ENCODE peak calls at places on chromosome 18, in four cellular contexts. Y is tibial artery, S is neural progenitor cell, G is H1. H is an unnamed sample. For H3K9me3 and H3K36me3, the result is how much of the 10 kb centered on the place peaks cover.

GRCh38 chr18:6543330-6543908 is 128.7 kb upstream of the L3MBTL4 start:
- DNase-seq in Y (no peak), S (peak), G (no peak), H (no peak)

GRCh38 chr18:59744271-59744721 is 47.1 kb upstream of the CCBE1 start:
- DNase-seq in Y (no peak), S (no peak), G (no peak), H (no peak)

GRCh38 chr18:79056827-79057367 is 12.3 kb upstream of the ATP9B start:
- DNase-seq in Y (no peak), S (no peak), G (no peak), H (no peak)

GRCh38 chr18:54149078-54149697 is 75.3 kb downstream of the MBD2 start:
- DNase-seq in Y (peak), S (no peak), G (no peak), H (peak)

GRCh38 chr18:67875936-67876335 is 359.4 kb upstream of the DSEL start:
- DNase-seq in Y (no peak), S (no peak), G (no peak), H (no peak)

GRCh38 chr18:28715206-28715605 is 538.3 kb upstream of the CDH2 start:
- DNase-seq in Y (no peak), S (no peak), G (no peak), H (no peak)

GRCh38 chr18:57542801-57543427 is 43.6 kb downstream of the FECH start:
- DNase-seq in Y (no peak), S (no peak), G (no peak), H (no peak)

GRCh38 chr18:49020621-49021021 is 69.9 kb upstream of the SMAD7 start:
- DNase-seq in Y (no peak), S (no peak), G (no peak), H (no peak)

GRCh38 chr18:58298251-58299134 is 254.5 kb downstream of the NEDD4L start:
- DNase-seq in Y (no peak), S (no peak), G (no peak), H (no peak)

DNA sequence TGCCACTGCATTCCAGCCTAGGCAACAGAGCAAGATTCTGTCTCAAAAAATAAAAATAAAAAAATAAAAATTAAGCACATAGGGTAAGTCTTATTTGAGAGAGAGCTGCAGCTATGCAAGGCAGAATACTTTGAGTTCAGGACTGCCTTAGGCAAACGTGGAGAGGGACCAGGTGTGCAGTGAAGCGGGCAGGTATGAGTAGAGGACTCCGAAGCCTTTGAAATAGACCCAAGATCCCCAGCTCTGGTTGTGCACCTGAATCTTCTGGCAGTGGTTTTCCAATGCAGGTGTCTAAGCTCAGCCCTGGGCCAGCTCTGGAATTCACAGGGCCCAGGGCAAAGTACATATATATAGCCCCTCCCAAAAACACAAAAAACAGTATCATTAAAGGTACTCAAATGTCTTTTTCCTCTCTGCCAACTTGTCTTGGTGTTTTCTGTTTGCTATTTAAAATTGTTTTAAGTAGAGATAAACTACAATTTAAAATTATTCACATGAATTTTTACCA is 21.2 kb downstream of the TGIF1 start:
- DNase-seq in Y (no peak), S (no peak), G (no peak), H (no peak)
- H3K9me3 ChIP-seq in Y (under half), S (under half), G (under half), H (under half)

DNA sequence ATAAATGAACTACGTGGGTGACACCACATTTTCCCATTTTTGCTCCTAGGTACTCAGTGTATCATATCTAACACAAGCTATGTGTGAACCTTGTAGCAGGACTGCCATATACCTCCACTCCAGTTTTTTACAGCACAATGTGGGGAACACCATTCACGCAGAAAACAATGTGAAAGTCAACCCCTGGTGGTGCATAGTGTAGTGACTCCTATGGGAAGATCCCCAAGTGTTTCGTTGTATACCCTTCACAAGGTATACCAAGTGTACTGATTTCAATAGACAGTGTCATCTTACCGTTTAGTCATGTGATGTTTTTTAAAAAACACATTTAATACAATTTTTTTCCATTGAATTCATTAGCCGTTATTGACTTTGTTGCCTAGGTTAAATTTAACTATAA is 68.1 kb downstream of the ANKRD12 start:
- DNase-seq in Y (no peak), S (no peak), G (no peak), H (no peak)
- H3K36me3 ChIP-seq in Y (under half), S (under half), G (under half), H (under half)

GRCh38 chr18:74281639-74282358 is 10.0 kb downstream of the CYB5A start:
- DNase-seq in Y (peak), S (no peak), G (no peak), H (no peak)

GRCh38 chr18:74284501-74285004 is 7.2 kb downstream of the CYB5A start:
- DNase-seq in Y (no peak), S (peak), G (no peak), H (no peak)

GRCh38 chr18:74283255-74283554 is 8.6 kb downstream of the CYB5A start:
- DNase-seq in Y (no peak), S (no peak), G (no peak), H (no peak)

GRCh38 chr18:74282359-74283254 is 9.2 kb downstream of the CYB5A start:
- DNase-seq in Y (no peak), S (no peak), G (no peak), H (no peak)

DNA sequence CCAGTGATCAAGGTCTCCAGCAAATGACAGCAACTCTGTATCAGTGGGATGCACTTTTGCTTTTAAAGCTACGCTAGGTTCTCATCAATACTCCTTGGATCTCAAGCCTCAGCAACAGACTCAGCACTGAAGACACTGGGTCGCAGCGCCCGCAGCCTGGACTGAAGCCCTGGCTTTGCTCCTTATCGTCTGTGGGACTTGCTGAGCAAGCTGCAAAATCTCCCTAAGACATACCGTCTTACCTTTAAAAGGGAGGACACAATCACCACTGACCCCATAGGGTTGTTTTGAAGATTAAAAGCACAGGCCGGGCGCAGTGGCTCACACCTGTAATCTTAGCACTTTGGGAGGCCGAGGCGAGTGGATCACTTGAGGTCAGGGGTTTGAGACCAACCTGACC is 8.1 kb downstream of the CYB5A start:
- DNase-seq in Y (no peak), S (no peak), G (no peak), H (no peak)
- H3K4me3 ChIP-seq in Y (no peak), S (no peak), G (no peak), H (no peak)

DNA sequence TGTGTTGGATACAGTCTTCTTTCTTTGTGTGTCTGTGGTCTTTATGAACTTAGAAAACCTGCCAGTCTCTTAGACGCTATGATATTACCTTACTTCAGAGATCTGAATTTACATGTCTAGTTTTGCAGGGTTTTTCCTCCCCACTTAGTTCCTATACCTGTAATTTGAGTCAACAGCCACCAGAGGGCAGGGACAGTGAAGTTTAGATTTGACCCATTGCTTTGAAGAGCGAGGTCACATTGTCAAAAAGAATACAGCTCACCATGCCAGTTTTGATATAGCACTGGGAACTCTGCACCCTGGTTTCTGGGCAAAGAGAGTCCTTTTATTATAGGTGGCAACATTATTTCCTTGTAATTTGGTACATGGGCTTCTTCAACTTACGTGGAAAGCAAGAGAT is 102.3 kb downstream of the MAPK4 start:
- DNase-seq in Y (no peak), S (peak), G (no peak), H (no peak)
- H3K9me3 ChIP-seq in Y (under half), S (under half), G (under half), H (under half)

GRCh38 chr18:36305375-36305774 is 7.9 kb downstream of the FHOD3 start:
- DNase-seq in Y (no peak), S (no peak), G (no peak), H (no peak)
- H3K36me3 ChIP-seq in Y (under half), S (under half), G (under half), H (under half)

GRCh38 chr18:24111936-24112335 is 26.9 kb upstream of the CABYR start:
- DNase-seq in Y (no peak), S (no peak), G (no peak), H (no peak)

GRCh38 chr18:24115628-24116027 is 23.2 kb upstream of the CABYR start:
- DNase-seq in Y (no peak), S (no peak), G (no peak), H (no peak)

GRCh38 chr18:24114924-24115549 is 23.8 kb upstream of the CABYR start:
- DNase-seq in Y (no peak), S (no peak), G (no peak), H (no peak)

GRCh38 chr18:24112874-24113615 is 25.8 kb upstream of the CABYR start:
- DNase-seq in Y (no peak), S (no peak), G (no peak), H (no peak)

DNA sequence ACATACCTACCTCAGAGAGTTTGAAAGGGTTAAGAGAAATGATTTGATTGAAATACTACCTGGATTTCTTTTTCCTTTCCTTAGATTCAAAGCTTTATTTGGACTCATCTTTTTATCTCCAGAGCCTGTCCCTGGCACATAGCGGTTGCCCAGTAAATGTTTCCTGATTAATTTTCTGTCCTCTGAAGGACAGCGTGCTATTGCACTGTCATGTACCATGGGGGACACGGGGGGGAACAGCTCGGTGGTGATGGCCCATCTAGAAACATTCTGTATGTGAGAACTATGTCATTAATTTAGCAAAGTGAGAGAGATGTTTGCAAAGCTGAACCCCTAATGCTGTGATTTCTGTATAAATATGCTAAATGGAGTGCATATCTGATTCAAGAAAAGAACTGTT is 26.4 kb upstream of the CABYR start:
- DNase-seq in Y (no peak), S (no peak), G (no peak), H (no peak)
- H3K4me3 ChIP-seq in Y (no peak), S (no peak), G (no peak), H (no peak)

GRCh38 chr18:35248429-35248828 is 7.6 kb downstream of the ZNF397 start:
- DNase-seq in Y (no peak), S (no peak), G (no peak), H (no peak)

GRCh38 chr18:35256947-35257346 is 16.1 kb downstream of the ZNF397 start:
- DNase-seq in Y (no peak), S (no peak), G (no peak), H (no peak)

GRCh38 chr18:35252466-35252865 is 11.6 kb downstream of the ZNF397 start:
- DNase-seq in Y (no peak), S (no peak), G (no peak), H (no peak)

DNA sequence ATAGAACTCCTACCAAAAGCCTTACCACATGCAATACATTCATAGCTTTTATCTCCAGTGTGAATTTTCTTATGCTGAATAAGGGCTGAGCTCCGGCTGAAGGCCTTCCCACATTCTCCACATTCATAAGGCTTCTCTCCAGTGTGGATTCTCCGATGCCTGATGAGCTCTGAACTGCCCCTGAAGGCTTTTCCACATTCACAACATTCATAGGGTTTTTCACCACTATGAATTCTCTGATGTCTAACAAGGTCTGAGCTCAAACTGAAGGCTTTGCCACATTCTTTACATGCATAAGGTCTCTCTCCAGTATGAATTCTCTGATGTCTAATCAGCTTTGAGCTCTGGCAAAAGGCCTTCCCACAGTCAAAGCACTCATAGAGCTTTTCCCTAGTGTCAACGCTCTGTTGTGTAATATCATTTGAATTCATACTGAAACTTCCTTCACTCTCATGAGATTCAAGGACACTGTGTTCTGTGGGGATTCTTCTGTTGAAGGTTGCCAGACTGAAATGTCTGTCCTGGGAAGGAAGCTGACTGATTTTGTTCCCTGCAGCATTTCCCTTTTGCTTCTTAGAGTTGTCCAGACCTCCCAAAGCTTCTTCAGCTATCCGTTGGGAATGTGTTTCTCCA is 12.9 kb downstream of the ZNF397 start:
- DNase-seq in Y (no peak), S (no peak), G (no peak), H (no peak)
- H3K9me3 ChIP-seq in Y (under half), S (under half), G (under half), H (under half)

GRCh38 chr18:31533236-31533635 is 35.3 kb downstream of the DSG2 start:
- DNase-seq in Y (no peak), S (no peak), G (no peak), H (no peak)
- H3K36me3 ChIP-seq in Y (under half), S (under half), G (under half), H (under half)

GRCh38 chr18:35267161-35267651 is 22.8 kb downstream of the ZSCAN30 start:
- DNase-seq in Y (peak), S (peak), G (no peak), H (peak)
- H3K4me3 ChIP-seq in Y (peak), S (no peak), G (peak), H (peak)

H was measured in thoracic aorta.